ENCODE peak calls at places on chromosome 16, in nine cellular contexts. R, Y, D, P, G, O, H, M and K are unnamed samples.
A peak's percentile ranks its signal among the peaks of the same experiment; 100 is the strongest.

GRCh38 chr16:10518479-10519041 is 61.8 kb downstream of the EMP2 start:
- DNase-seq in R (no peak), Y (no peak), D (no peak), P (no peak), G (no peak), O (no peak), H (no peak), M (no peak), K (no peak)

GRCh38 chr16:17359778-17360177 is 111.0 kb downstream of the XYLT1 start:
- DNase-seq in R (no peak), Y (no peak), D (no peak), P (no peak), G (peak; percentile 33), O (peak; percentile 88), H (no peak), M (peak; percentile 29), K (no peak)

GRCh38 chr16:17160285-17160854 is 310.4 kb downstream of the XYLT1 start:
- DNase-seq in R (peak; percentile 63), Y (no peak), D (peak; percentile 42), P (no peak), G (no peak), O (peak; percentile 7), H (no peak), M (no peak), K (no peak)

GRCh38 chr16:20944861-20945390 is 44.4 kb downstream of the LYRM1 start:
- DNase-seq in R (no peak), Y (no peak), D (peak; percentile 16), P (peak; percentile 20), G (peak; percentile 29), O (peak; percentile 27), H (no peak), M (no peak), K (peak; percentile 25)

GRCh38 chr16:24939224-24939623 is 75.9 kb downstream of the ARHGAP17 start:
- DNase-seq in R (no peak), Y (no peak), D (no peak), P (no peak), G (no peak), O (no peak), H (no peak), M (no peak), K (no peak)

GRCh38 chr16:85908889-85909584 is 10.1 kb downstream of the IRF8 start:
- DNase-seq in R (no peak), Y (no peak), D (no peak), P (no peak), G (peak; percentile 37), O (no peak), H (no peak), M (no peak), K (no peak)

GRCh38 chr16:85751665-85752501 is 987 bp upstream of the C16orf74 start:
- DNase-seq in R (no peak), Y (no peak), D (no peak), P (no peak), G (peak; percentile 24), O (peak; percentile 24), H (no peak), M (no peak), K (peak; percentile 68)

GRCh38 chr16:77599793-77600415 is 122.4 kb upstream of the NUDT7 start:
- DNase-seq in R (peak; percentile 49), Y (peak; percentile 63), D (peak; percentile 57), P (peak; percentile 21), G (peak; percentile 34), O (peak; percentile 62), H (peak; percentile 19), M (peak; percentile 30), K (peak; percentile 43)

GRCh38 chr16:12406158-12406557 is 397.5 kb downstream of the CPPED1 start:
- DNase-seq in R (no peak), Y (no peak), D (no peak), P (no peak), G (no peak), O (no peak), H (no peak), M (no peak), K (no peak)

GRCh38 chr16:53131363-53132071 is 76.7 kb downstream of the CHD9 start:
- DNase-seq in R (no peak), Y (peak; percentile 80), D (peak; percentile 53), P (peak; percentile 38), G (peak; percentile 52), O (peak; percentile 88), H (no peak), M (peak; percentile 88), K (peak; percentile 50)

GRCh38 chr16:75260856-75261589 is 9.6 kb upstream of the BCAR1 start:
- DNase-seq in R (no peak), Y (peak; percentile 8), D (no peak), P (no peak), G (no peak), O (no peak), H (no peak), M (peak; percentile 10), K (no peak)

GRCh38 chr16:85854935-85855334 is 44.0 kb upstream of the IRF8 start:
- DNase-seq in R (no peak), Y (no peak), D (no peak), P (no peak), G (no peak), O (no peak), H (no peak), M (no peak), K (no peak)

GRCh38 chr16:64304376-64304775 is 817.5 kb downstream of the CDH11 start:
- DNase-seq in R (no peak), Y (no peak), D (no peak), P (no peak), G (no peak), O (no peak), H (no peak), M (no peak), K (no peak)

GRCh38 chr16:48536600-48537200 is 73.3 kb downstream of the N4BP1 start:
- DNase-seq in R (no peak), Y (no peak), D (no peak), P (no peak), G (no peak), O (peak; percentile 56), H (no peak), M (no peak), K (no peak)
- TF ChIP-seq EZH2phosphoT487 in R (no peak), Y (no peak), D (no peak), P (no peak), G (no peak), O (no peak), H (no peak), M (no peak), K (no peak)

DNA sequence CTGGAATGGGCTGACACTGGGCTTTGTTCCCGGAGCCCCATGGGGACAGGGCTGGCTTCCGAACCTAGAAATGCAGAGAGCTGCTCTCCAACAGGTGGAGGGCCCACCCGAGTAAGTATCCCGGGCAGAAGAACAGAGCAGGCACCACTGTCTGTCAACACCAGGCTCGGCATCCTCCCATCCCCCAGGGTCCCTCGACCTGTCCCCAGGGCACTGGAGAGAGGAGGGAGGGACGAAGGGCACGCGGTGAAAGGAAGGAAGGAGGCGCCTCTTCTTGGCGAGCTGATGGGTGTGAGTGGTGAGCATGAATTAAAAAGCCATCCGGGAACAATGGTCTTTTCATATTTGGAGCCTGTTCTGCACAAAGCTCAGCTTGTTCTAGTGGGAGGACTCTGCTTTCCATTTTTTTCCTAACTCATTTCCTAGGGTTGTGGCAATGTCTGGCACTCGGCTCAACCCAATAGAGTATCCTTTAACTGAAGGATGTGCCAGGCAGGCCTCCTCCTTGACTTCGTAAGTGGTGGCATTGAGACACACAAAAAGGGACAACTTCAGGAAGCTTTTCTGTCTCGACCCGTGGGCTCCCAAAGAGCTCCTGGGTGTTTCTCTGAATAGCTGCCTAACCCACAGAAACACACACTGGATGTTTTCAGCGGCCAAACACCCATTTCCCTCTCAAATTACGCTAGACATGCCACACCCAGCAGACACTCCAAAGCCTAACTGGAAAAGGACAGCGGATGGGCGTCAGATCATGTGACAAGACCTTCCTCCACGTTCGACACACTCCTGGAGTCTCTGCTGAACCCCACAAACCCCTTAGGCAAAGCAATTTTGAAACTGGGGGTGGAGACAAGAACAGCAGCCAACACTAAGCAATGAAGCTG is 47.7 kb downstream of the ZFHX3 start:
- DNase-seq in R (no peak), Y (no peak), D (no peak), P (no peak), G (no peak), O (peak; percentile 34), H (no peak), M (no peak), K (peak; percentile 5)
- TF ChIP-seq EZH2phosphoT487 in R (no peak), Y (no peak), D (no peak), P (no peak), G (no peak), O (no peak), H (no peak), M (no peak), K (no peak)

DNA sequence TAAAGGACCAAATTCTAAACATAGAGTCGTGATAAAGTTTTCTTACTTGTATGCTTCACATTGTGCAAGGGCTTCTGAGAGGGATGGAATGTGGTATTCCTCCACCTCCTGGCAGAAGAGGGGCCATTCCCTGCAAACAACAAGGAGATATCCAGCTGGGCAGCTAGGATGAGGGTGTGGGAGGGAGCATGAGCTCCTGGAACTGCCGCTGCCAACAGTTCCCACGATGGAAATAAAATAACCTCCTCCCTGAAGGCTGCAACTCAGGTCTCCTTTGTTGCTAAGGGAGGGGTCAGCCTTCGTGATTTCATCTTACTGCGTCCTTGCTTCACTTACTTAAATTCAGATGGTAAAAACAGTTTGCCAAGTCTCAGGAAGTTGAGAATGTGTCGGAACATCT is 15.6 kb downstream of the PLEKHG4 start:
- DNase-seq in R (no peak), Y (no peak), D (no peak), P (no peak), G (no peak), O (peak; percentile 66), H (no peak), M (no peak), K (no peak)
- TF ChIP-seq EZH2phosphoT487 in R (no peak), Y (no peak), D (no peak), P (no peak), G (no peak), O (no peak), H (no peak), M (no peak), K (no peak)

GRCh38 chr16:46857261-46857962 is 26.4 kb upstream of the C16orf87 start:
- DNase-seq in R (peak; percentile 8), Y (peak; percentile 60), D (peak; percentile 59), P (peak; percentile 12), G (peak; percentile 29), O (peak; percentile 85), H (peak; percentile 26), M (peak; percentile 63), K (peak; percentile 44)
- TF ChIP-seq EZH2phosphoT487 in R (no peak), Y (no peak), D (no peak), P (no peak), G (no peak), O (no peak), H (no peak), M (no peak), K (no peak)

GRCh38 chr16:54921229-54921824 is 9.3 kb upstream of the IRX5 start:
- DNase-seq in R (no peak), Y (no peak), D (no peak), P (no peak), G (no peak), O (peak; percentile 72), H (no peak), M (no peak), K (no peak)
- TF ChIP-seq EZH2phosphoT487 in R (no peak), Y (no peak), D (no peak), P (no peak), G (no peak), O (peak; percentile 37), H (no peak), M (no peak), K (no peak)

DNA sequence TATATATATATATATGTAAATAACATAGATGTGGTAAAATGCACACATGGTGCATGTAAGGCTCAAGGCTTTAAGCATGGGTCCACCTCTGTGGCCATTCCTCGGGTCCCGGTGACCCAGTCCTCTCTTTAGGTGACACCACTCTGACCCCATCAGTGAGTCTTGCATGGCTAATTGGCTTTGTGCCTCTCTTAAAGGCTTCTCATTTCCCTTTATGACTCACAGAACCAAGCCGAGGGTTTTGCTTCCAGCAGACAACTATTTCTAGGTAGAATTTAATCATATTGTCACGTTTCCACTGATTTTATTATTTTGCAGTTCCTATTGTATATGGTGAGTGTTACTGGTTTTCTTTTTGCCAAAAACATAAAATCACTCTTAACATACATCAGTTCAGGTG is 59.7 kb downstream of the PLCG2 start:
- DNase-seq in R (no peak), Y (no peak), D (no peak), P (no peak), G (peak; percentile 63), O (peak; percentile 51), H (peak; percentile 42), M (no peak), K (peak; percentile 63)
- TF ChIP-seq EZH2phosphoT487 in R (no peak), Y (no peak), D (no peak), P (no peak), G (no peak), O (no peak), H (no peak), M (no peak), K (no peak)